ENCODE peak calls at places on chromosomes 11 and 22, in nine cellular contexts. E is cardiac fibroblast; B is HCT116; R is activated CD8-positive, alpha-beta memory T cell treated with anti-CD3 and anti-CD28 coated beads for 1 hour; S is NCI-H774; M is activated T-cell treated with anti-CD3 and anti-CD28 coated beads, Interleukin-2, amount 50 U/mL, for 48 hours; L is suprapubic skin; D is anterior cingulate cortex; Y is non-pigmented ciliary epithelial cell. T is an unnamed sample.

GRCh38 chr11:72932132-72932570 is 117.9 kb downstream of the ATG16L2 start:
- DNase-seq in E (peak; percentile 62), B (no peak), R (no peak), S (no peak), M (no peak), L (no peak), D (no peak), Y (no peak), T (no peak)

GRCh38 chr11:58395581-58395980 is 11.1 kb downstream of the OR5B3 start:
- DNase-seq in E (no peak), B (no peak), R (no peak), S (no peak), M (no peak), L (no peak), D (no peak), Y (peak; percentile 11), T (no peak)

GRCh38 chr22:39871008-39871798 is 22.4 kb downstream of the ENTHD1 start:
- DNase-seq in E (no peak), B (no peak), R (no peak), S (peak; percentile 1), M (no peak), L (no peak), D (no peak), Y (no peak), T (no peak)

GRCh38 chr11:125224391-125225015 is 60.0 kb downstream of the PKNOX2 start:
- DNase-seq in E (peak; percentile 75), B (peak; percentile 8), R (no peak), S (no peak), M (peak; percentile 19), L (no peak), D (no peak), Y (no peak), T (peak; percentile 19)

GRCh38 chr11:2203440-2204259 is 32.0 kb upstream of the TH start:
- DNase-seq in E (no peak), B (no peak), R (no peak), S (no peak), M (no peak), L (peak; percentile 61), D (no peak), Y (no peak), T (no peak)

GRCh38 chr22:46171940-46172339 is 21.6 kb downstream of the PPARA start:
- DNase-seq in E (peak; percentile 76), B (peak; percentile 15), R (no peak), S (no peak), M (no peak), L (no peak), D (no peak), Y (no peak), T (no peak)

GRCh38 chr11:14974021-14974698 is 2.0 kb upstream of the CALCA start:
- DNase-seq in E (no peak), B (no peak), R (no peak), S (no peak), M (peak; percentile 49), L (no peak), D (no peak), Y (no peak), T (peak; percentile 1)

GRCh38 chr11:114091791-114092397 is 32.4 kb downstream of the ZBTB16 start:
- DNase-seq in E (no peak), B (no peak), R (no peak), S (no peak), M (no peak), L (no peak), D (no peak), Y (no peak), T (peak; percentile 79)

GRCh38 chr11:124071622-124071948 is 30.5 kb upstream of the OR10G7 start:
- DNase-seq in E (no peak), B (no peak), R (no peak), S (peak; percentile 26), M (no peak), L (no peak), D (no peak), Y (no peak), T (no peak)

GRCh38 chr11:74366576-74366975 is 31.7 kb downstream of the PGM2L1 start:
- DNase-seq in E (peak; percentile 92), B (no peak), R (no peak), S (no peak), M (no peak), L (no peak), D (no peak), Y (peak; percentile 76), T (no peak)

GRCh38 chr11:1152316-1153104 is 5.2 kb upstream of the MUC5AC start:
- DNase-seq in E (peak; percentile 15), B (no peak), R (no peak), S (no peak), M (peak; percentile 53), L (peak; percentile 59), D (no peak), Y (no peak), T (no peak)

GRCh38 chr11:130629039-130629438 is 180.6 kb downstream of the ADAMTS15 start:
- DNase-seq in E (no peak), B (no peak), R (no peak), S (no peak), M (no peak), L (no peak), D (no peak), Y (no peak), T (no peak)

GRCh38 chr11:128180446-128181089 is 406.8 kb downstream of the ETS1 start:
- DNase-seq in E (peak; percentile 94), B (no peak), R (no peak), S (peak; percentile 32), M (no peak), L (no peak), D (no peak), Y (peak; percentile 84), T (no peak)

GRCh38 chr11:47995318-47995717 is 15.0 kb downstream of the PTPRJ start:
- DNase-seq in E (no peak), B (no peak), R (no peak), S (no peak), M (no peak), L (no peak), D (no peak), Y (no peak), T (no peak)

GRCh38 chr11:130359419-130359818 is 44.7 kb upstream of the ZBTB44 start:
- DNase-seq in E (no peak), B (no peak), R (no peak), S (no peak), M (no peak), L (no peak), D (no peak), Y (no peak), T (no peak)

GRCh38 chr22:49303781-49304461 is 523.8 kb downstream of the BRD1 start:
- DNase-seq in E (no peak), B (no peak), R (no peak), S (no peak), M (peak; percentile 13), L (no peak), D (no peak), Y (no peak), T (no peak)

GRCh38 chr11:20991471-20991870 is 322.1 kb downstream of the NELL1 start:
- DNase-seq in E (no peak), B (no peak), R (no peak), S (no peak), M (no peak), L (no peak), D (no peak), Y (no peak), T (no peak)

GRCh38 chr22:48748860-48749554 is 1078.7 kb downstream of the BRD1 start:
- DNase-seq in E (no peak), B (no peak), R (no peak), S (no peak), M (no peak), L (no peak), D (no peak), Y (no peak), T (no peak)

GRCh38 chr11:7057641-7058040 is 31.2 kb upstream of the RBMXL2 start:
- DNase-seq in E (no peak), B (no peak), R (no peak), S (no peak), M (no peak), L (no peak), D (no peak), Y (no peak), T (peak; percentile 36)

GRCh38 chr11:68574308-68574707 is 110.0 kb upstream of the GAL start:
- DNase-seq in E (peak; percentile 5), B (no peak), R (no peak), S (no peak), M (no peak), L (no peak), D (no peak), Y (no peak), T (no peak)

GRCh38 chr11:66068923-66069714 is 953 bp upstream of the PACS1 start:
- DNase-seq in E (peak; percentile 76), B (no peak), R (peak; percentile 21), S (no peak), M (peak; percentile 68), L (no peak), D (no peak), Y (no peak), T (peak; percentile 68)

GRCh38 chr11:9922806-9923205 is 258.9 kb downstream of the SWAP70 start:
- DNase-seq in E (peak; percentile 60), B (no peak), R (no peak), S (no peak), M (no peak), L (no peak), D (no peak), Y (no peak), T (no peak)

GRCh38 chr11:9399466-9399865 is 15.0 kb downstream of the IPO7 start:
- DNase-seq in E (no peak), B (no peak), R (no peak), S (no peak), M (no peak), L (no peak), D (no peak), Y (no peak), T (no peak)

GRCh38 chr11:88508808-88509581 is 171.5 kb upstream of the CTSC start:
- DNase-seq in E (peak; percentile 33), B (no peak), R (no peak), S (no peak), M (peak; percentile 44), L (no peak), D (no peak), Y (no peak), T (no peak)

GRCh38 chr11:8036986-8037385 is 44.0 kb upstream of the TUB start:
- DNase-seq in E (no peak), B (no peak), R (no peak), S (no peak), M (no peak), L (no peak), D (no peak), Y (no peak), T (no peak)

GRCh38 chr11:1650034-1650917 is 20.7 kb downstream of the KRTAP5-5 start:
- DNase-seq in E (no peak), B (no peak), R (no peak), S (no peak), M (no peak), L (no peak), D (no peak), Y (no peak), T (no peak)

GRCh38 chr11:19281041-19281440 is 40.3 kb upstream of the E2F8 start:
- DNase-seq in E (no peak), B (no peak), R (no peak), S (no peak), M (no peak), L (no peak), D (no peak), Y (no peak), T (no peak)

GRCh38 chr11:69540118-69541000 is 58.9 kb downstream of the LINC01488 start:
- DNase-seq in E (no peak), B (no peak), R (no peak), S (no peak), M (no peak), L (peak; percentile 62), D (peak; percentile 29), Y (no peak), T (no peak)

GRCh38 chr11:125075900-125076317 is 12.8 kb downstream of the SLC37A2 start:
- DNase-seq in E (no peak), B (no peak), R (no peak), S (no peak), M (no peak), L (peak; percentile 70), D (no peak), Y (no peak), T (no peak)

GRCh38 chr11:119330237-119330636 is 4.1 kb upstream of the RNF26 start:
- DNase-seq in E (no peak), B (no peak), R (no peak), S (no peak), M (no peak), L (no peak), D (no peak), Y (no peak), T (no peak)

GRCh38 chr11:62593434-62594044 is 2.2 kb upstream of the TUT1 start:
- DNase-seq in E (peak; percentile 86), B (no peak), R (peak; percentile 64), S (peak; percentile 38), M (peak; percentile 85), L (peak; percentile 87), D (no peak), Y (no peak), T (peak; percentile 86)